ENCODE peak calls at places on chromosomes 6 and 20, in five cellular contexts. X is Daoy; S is ELR; B is glomerular endothelial cell; M is activated T-cell treated with anti-CD3 and anti-CD28 coated beads, Interleukin-2, amount 50 U/mL, for 72 hours. K is an unnamed sample.

GRCh38 chr6:13228264-13229204 is 99.8 kb downstream of the TBC1D7 start:
- DNase-seq in X (no peak), B (no peak), S (no peak), M (no peak), K (no peak)

GRCh38 chr6:69917834-69918233 is 51.5 kb downstream of the COL19A1 start:
- DNase-seq in X (peak; percentile 74), M (peak; percentile 19), B (no peak), S (peak; percentile 94), K (no peak)

GRCh38 chr6:159170999-159171712 is 2.0 kb downstream of the FNDC1 start:
- DNase-seq in S (peak; percentile 56), X (peak; percentile 54), B (no peak), M (no peak), K (no peak)

GRCh38 chr6:68040780-68041179 is 594.3 kb upstream of the ADGRB3 start:
- DNase-seq in M (no peak), B (no peak), X (no peak), S (no peak), K (no peak)

GRCh38 chr6:108133594-108134179 is 32.1 kb upstream of the NR2E1 start:
- DNase-seq in M (no peak), B (no peak), S (peak; percentile 90), X (peak; percentile 91), K (no peak)

GRCh38 chr20:4795394-4795793 is 73.7 kb downstream of the PRND start:
- DNase-seq in M (peak; percentile 55), X (peak; percentile 83), S (peak; percentile 84), B (no peak), K (no peak)

GRCh38 chr6:119314894-119315272 is 34.7 kb downstream of the MAN1A1 start:
- DNase-seq in S (no peak), M (no peak), B (no peak), X (no peak), K (no peak)

GRCh38 chr6:10759884-10760329 is 12.3 kb downstream of the TMEM14B start:
- DNase-seq in X (peak; percentile 97), M (no peak), S (peak; percentile 97), B (no peak), K (no peak)

GRCh38 chr6:33095681-33096080 is 19.9 kb downstream of the HLA-DPB1 start:
- DNase-seq in X (no peak), S (no peak), B (no peak), M (no peak), K (no peak)